ENCODE peak calls at places on chromosomes 6 and 20, in seven cellular contexts. M is HCT116, E is cardiac muscle cell, R is ovary, Z is suprapubic skin, K is body of pancreas, J is left lung. L is an unnamed sample.

GRCh38 chr6:82264824-82265223 is 17.3 kb upstream of the IBTK start:
- DNase-seq in M (no peak), E (no peak), R (no peak), Z (no peak), K (no peak), J (no peak), L (no peak)

GRCh38 chr20:35511814-35512420 is 17.5 kb downstream of the C20orf173 start:
- DNase-seq in M (no peak), E (peak; percentile 67), R (no peak), Z (no peak), K (peak; percentile 16), J (no peak), L (no peak)

GRCh38 chr6:110875548-110876169 is 1.1 kb downstream of the AMD1 start:
- DNase-seq in M (no peak), E (peak; percentile 32), R (peak; percentile 63), Z (peak; percentile 87), K (peak; percentile 70), J (peak; percentile 92), L (peak; percentile 83)

GRCh38 chr6:108561742-108562502 is 1.2 kb downstream of the FOXO3 start:
- DNase-seq in M (no peak), E (no peak), R (peak; percentile 42), Z (peak; percentile 73), K (peak; percentile 37), J (peak; percentile 86), L (peak; percentile 42)

GRCh38 chr20:41411458-41411857 is 44.8 kb upstream of the EMILIN3 start:
- DNase-seq in M (no peak), E (peak; percentile 55), R (no peak), Z (no peak), K (no peak), J (no peak), L (no peak)

GRCh38 chr6:52331793-52332457 is 30.0 kb upstream of the PAQR8 start:
- DNase-seq in M (no peak), E (no peak), R (no peak), Z (no peak), K (no peak), J (no peak), L (no peak)

GRCh38 chr6:168206681-168207274 is 112.8 kb downstream of the DACT2 start:
- DNase-seq in M (no peak), E (no peak), R (no peak), Z (no peak), K (peak; percentile 31), J (no peak), L (no peak)

GRCh38 chr6:145043926-145044500 is 691.3 kb downstream of the EPM2A start:
- DNase-seq in M (no peak), E (no peak), R (no peak), Z (no peak), K (no peak), J (no peak), L (no peak)

GRCh38 chr20:6395695-6396094 is 272.9 kb upstream of the FERMT1 start:
- DNase-seq in M (no peak), E (peak; percentile 42), R (no peak), Z (no peak), K (no peak), J (no peak), L (no peak)

GRCh38 chr6:113719056-113719455 is 138.1 kb upstream of the MARCKS start:
- DNase-seq in M (peak; percentile 38), E (no peak), R (no peak), Z (no peak), K (no peak), J (no peak), L (no peak)

GRCh38 chr6:93786474-93787330 is 367.3 kb upstream of the EPHA7 start:
- DNase-seq in M (no peak), E (peak; percentile 5), R (no peak), Z (no peak), K (no peak), J (no peak), L (no peak)

GRCh38 chr6:124036384-124036783 is 232.7 kb downstream of the NKAIN2 start:
- DNase-seq in M (no peak), E (no peak), R (no peak), Z (no peak), K (no peak), J (no peak), L (no peak)

GRCh38 chr6:111269401-111269970 is 182.2 kb downstream of the SLC16A10 start:
- DNase-seq in M (no peak), E (no peak), R (no peak), Z (no peak), K (no peak), J (no peak), L (no peak)

GRCh38 chr6:2959909-2960719 is 11.3 kb downstream of the SERPINB6 start:
- DNase-seq in M (no peak), E (peak; percentile 59), R (no peak), Z (no peak), K (no peak), J (no peak), L (no peak)

GRCh38 chr6:18269253-18269652 is 4.9 kb upstream of the DEK start:
- DNase-seq in M (no peak), E (peak; percentile 4), R (no peak), Z (no peak), K (no peak), J (no peak), L (no peak)

GRCh38 chr6:99613705-99614429 is 7.2 kb downstream of the PRDM13 start:
- DNase-seq in M (no peak), E (no peak), R (no peak), Z (no peak), K (no peak), J (peak; percentile 74), L (no peak)

GRCh38 chr6:31652925-31653724 is 664 bp upstream of the BAG6 start:
- DNase-seq in M (no peak), E (no peak), R (peak; percentile 89), Z (peak; percentile 95), K (peak; percentile 90), J (no peak), L (peak; percentile 91)

GRCh38 chr20:15653396-15654207 is 919.6 kb downstream of the KIF16B start:
- DNase-seq in M (no peak), E (no peak), R (no peak), Z (no peak), K (no peak), J (no peak), L (no peak)

GRCh38 chr6:73747293-73747692 is 51.3 kb downstream of the CD109 start:
- DNase-seq in M (no peak), E (no peak), R (no peak), Z (no peak), K (no peak), J (no peak), L (no peak)

GRCh38 chr20:51628533-51629398 is 86.2 kb upstream of the NFATC2 start:
- DNase-seq in M (no peak), E (peak; percentile 90), R (no peak), Z (no peak), K (no peak), J (no peak), L (no peak)

GRCh38 chr20:22217712-22218352 is 366.5 kb downstream of the FOXA2 start:
- DNase-seq in M (no peak), E (no peak), R (no peak), Z (no peak), K (no peak), J (no peak), L (no peak)

GRCh38 chr6:90939906-90940305 is 353.0 kb upstream of the MAP3K7 start:
- DNase-seq in M (no peak), E (no peak), R (no peak), Z (no peak), K (no peak), J (no peak), L (no peak)

GRCh38 chr6:21836292-21836691 is 242.7 kb downstream of the SOX4 start:
- DNase-seq in M (no peak), E (no peak), R (no peak), Z (no peak), K (no peak), J (no peak), L (no peak)

GRCh38 chr20:31236953-31237352 is 20.5 kb upstream of the DEFB115 start:
- DNase-seq in M (no peak), E (no peak), R (no peak), Z (no peak), K (no peak), J (no peak), L (no peak)

GRCh38 chr20:31239139-31239538 is 18.3 kb upstream of the DEFB115 start:
- DNase-seq in M (no peak), E (no peak), R (no peak), Z (no peak), K (no peak), J (no peak), L (no peak)

DNA sequence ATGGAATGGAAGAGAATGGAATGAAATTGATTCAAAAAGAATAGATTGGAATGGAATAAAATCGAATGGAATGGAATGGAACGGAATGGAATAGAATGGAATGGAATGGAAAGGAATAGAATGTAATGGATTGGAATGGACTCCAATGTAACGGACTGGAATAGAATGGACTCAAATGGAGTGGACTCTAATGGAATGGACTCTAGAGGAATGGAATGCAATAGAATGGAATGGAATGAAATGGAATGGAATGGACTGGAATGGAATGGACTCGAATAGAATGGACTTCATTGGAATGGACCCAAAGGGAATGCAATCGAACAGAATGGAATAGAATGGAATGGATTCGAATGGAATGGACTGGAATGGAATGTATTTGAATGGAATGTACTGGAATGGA is 19.7 kb upstream of the DEFB115 start:
- DNase-seq in M (no peak), E (no peak), R (no peak), Z (no peak), K (no peak), J (no peak), L (no peak)
- H3K9me3 ChIP-seq in M (peaks cover 91% of the 10 kb centered on the region), E (peaks cover 32% of the 10 kb centered on the region), R (peaks cover 6% of the 10 kb centered on the region), Z (peaks cover 57% of the 10 kb centered on the region), K (peaks cover 4% of the 10 kb centered on the region), J (peaks cover 100% of the 10 kb centered on the region), L (peaks cover 6% of the 10 kb centered on the region)

DNA sequence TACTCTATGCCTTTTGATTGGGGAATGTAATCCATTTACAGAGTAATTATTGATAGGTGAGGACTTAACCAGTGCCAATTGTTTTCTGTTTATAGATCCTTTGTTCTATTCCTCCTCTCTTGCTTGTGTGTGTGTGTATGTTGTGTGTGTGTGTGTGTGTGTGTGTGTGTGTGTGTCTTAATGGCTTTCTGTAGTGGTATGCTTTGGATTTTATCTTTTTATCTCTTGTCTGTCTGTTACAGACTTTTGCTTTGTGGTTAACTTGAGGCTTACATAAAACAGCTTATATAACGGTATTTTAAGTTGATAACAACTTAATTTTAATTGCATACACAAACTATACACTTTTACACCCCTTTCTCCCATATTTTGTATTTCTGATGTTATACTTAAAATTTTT is 54.7 kb downstream of the CDC5L start:
- DNase-seq in M (no peak), E (no peak), R (no peak), Z (no peak), K (no peak), J (no peak), L (no peak)
- H3K9me3 ChIP-seq in M (peaks cover 6% of the 10 kb centered on the region), E (no peaks in the 10 kb centered on the region), R (peaks cover 4% of the 10 kb centered on the region), Z (peaks cover 11% of the 10 kb centered on the region), K (no peaks in the 10 kb centered on the region), J (peaks cover 19% of the 10 kb centered on the region), L (no peaks in the 10 kb centered on the region)

DNA sequence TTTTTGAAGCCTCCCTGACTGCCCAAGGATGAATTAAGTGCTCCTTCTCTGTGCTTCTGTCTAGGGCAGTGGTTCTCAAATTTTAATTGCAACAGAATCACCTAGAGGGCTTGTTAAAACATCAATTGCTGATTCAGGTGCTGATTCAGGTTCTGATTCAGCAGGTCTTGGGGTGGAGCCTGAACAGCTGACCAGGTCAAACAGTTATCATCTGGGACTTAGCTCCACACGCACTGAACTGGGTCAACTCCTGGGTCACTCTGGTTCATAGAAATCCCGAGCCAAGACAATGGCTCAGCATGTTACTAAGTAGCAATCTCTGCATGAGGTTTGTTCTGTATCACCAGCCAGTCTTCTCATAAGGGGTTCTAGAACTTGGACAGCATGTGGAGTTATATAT is 192.3 kb downstream of the GJA1 start:
- DNase-seq in M (no peak), E (no peak), R (no peak), Z (no peak), K (no peak), J (no peak), L (no peak)
- H3K9me3 ChIP-seq in M (no peaks in the 10 kb centered on the region), E (no peaks in the 10 kb centered on the region), R (no peaks in the 10 kb centered on the region), Z (no peaks in the 10 kb centered on the region), K (no peaks in the 10 kb centered on the region), J (peaks cover 21% of the 10 kb centered on the region), L (no peaks in the 10 kb centered on the region)

GRCh38 chr6:27448456-27448855 is 24.4 kb downstream of the ZNF184 start:
- DNase-seq in M (no peak), E (no peak), R (no peak), Z (no peak), K (no peak), J (no peak), L (no peak)
- H3K9me3 ChIP-seq in M (peaks cover 43% of the 10 kb centered on the region), E (peaks cover 11% of the 10 kb centered on the region), R (peaks cover 28% of the 10 kb centered on the region), Z (peaks cover 56% of the 10 kb centered on the region), K (peaks cover 7% of the 10 kb centered on the region), J (peaks cover 99% of the 10 kb centered on the region), L (peaks cover 3% of the 10 kb centered on the region)